ENCODE peak calls at places on chromosomes 16 and 17, in five cellular contexts. One of them, this sample, is unnamed.

GRCh38 chr16:74321356-74321755 is 24.7 kb downstream of the PSMD7 start:
- DNase-seq in anterior cingulate cortex: no peak
- DNase-seq in activated CD4-positive, alpha-beta memory T cell treated with anti-CD3 and anti-CD28 coated beads for 36 hours: no peak
- DNase-seq in GM12878: no peak
- DNase-seq in MM.1S: no peak
- DNase-seq in this sample: no peak

GRCh38 chr16:19559242-19559910 is 3.9 kb downstream of the VPS35L start:
- DNase-seq in anterior cingulate cortex: no peak
- DNase-seq in activated CD4-positive, alpha-beta memory T cell treated with anti-CD3 and anti-CD28 coated beads for 36 hours: no peak
- DNase-seq in GM12878: no peak
- DNase-seq in MM.1S: peak; percentile 57
- DNase-seq in this sample: no peak

GRCh38 chr17:28343491-28343932 is 8.0 kb downstream of the TNFAIP1 start:
- DNase-seq in GM12878: no peak
- DNase-seq in MM.1S: peak; percentile 90
- DNase-seq in activated CD4-positive, alpha-beta memory T cell treated with anti-CD3 and anti-CD28 coated beads for 36 hours: no peak
- DNase-seq in anterior cingulate cortex: no peak
- DNase-seq in this sample: no peak

GRCh38 chr16:63577891-63578290 is 1541.7 kb upstream of the CDH8 start:
- DNase-seq in anterior cingulate cortex: no peak
- DNase-seq in MM.1S: no peak
- DNase-seq in GM12878: no peak
- DNase-seq in activated CD4-positive, alpha-beta memory T cell treated with anti-CD3 and anti-CD28 coated beads for 36 hours: no peak
- DNase-seq in this sample: no peak

GRCh38 chr16:11452746-11453344 is 107.6 kb downstream of the RMI2 start:
- DNase-seq in anterior cingulate cortex: no peak
- DNase-seq in activated CD4-positive, alpha-beta memory T cell treated with anti-CD3 and anti-CD28 coated beads for 36 hours: no peak
- DNase-seq in MM.1S: no peak
- DNase-seq in GM12878: no peak
- DNase-seq in this sample: no peak

GRCh38 chr16:88956546-88957455 is 20.2 kb downstream of the CBFA2T3 start:
- DNase-seq in activated CD4-positive, alpha-beta memory T cell treated with anti-CD3 and anti-CD28 coated beads for 36 hours: peak; percentile 19
- DNase-seq in GM12878: no peak
- DNase-seq in anterior cingulate cortex: no peak
- DNase-seq in MM.1S: no peak
- DNase-seq in this sample: no peak

GRCh38 chr17:70060415-70060814 is 14.6 kb upstream of the KCNJ16 start:
- DNase-seq in MM.1S: no peak
- DNase-seq in activated CD4-positive, alpha-beta memory T cell treated with anti-CD3 and anti-CD28 coated beads for 36 hours: no peak
- DNase-seq in GM12878: no peak
- DNase-seq in anterior cingulate cortex: no peak
- DNase-seq in this sample: no peak

GRCh38 chr17:1649844-1650409 is at the start of gene RILP:
- DNase-seq in MM.1S: peak; percentile 43
- DNase-seq in GM12878: no peak
- DNase-seq in activated CD4-positive, alpha-beta memory T cell treated with anti-CD3 and anti-CD28 coated beads for 36 hours: no peak
- DNase-seq in anterior cingulate cortex: no peak
- DNase-seq in this sample: no peak

GRCh38 chr17:40341808-40342574 is 22.5 kb downstream of the GJD3 start:
- DNase-seq in GM12878: no peak
- DNase-seq in activated CD4-positive, alpha-beta memory T cell treated with anti-CD3 and anti-CD28 coated beads for 36 hours: peak; percentile 27
- DNase-seq in MM.1S: no peak
- DNase-seq in anterior cingulate cortex: no peak
- DNase-seq in this sample: peak; percentile 56

GRCh38 chr17:68515238-68515637 is 3.0 kb downstream of the PRKAR1A start:
- DNase-seq in anterior cingulate cortex: no peak
- DNase-seq in MM.1S: no peak
- DNase-seq in GM12878: no peak
- DNase-seq in activated CD4-positive, alpha-beta memory T cell treated with anti-CD3 and anti-CD28 coated beads for 36 hours: no peak
- DNase-seq in this sample: no peak

GRCh38 chr16:27706803-27707685 is 157.1 kb downstream of the KATNIP start:
- DNase-seq in GM12878: no peak
- DNase-seq in anterior cingulate cortex: no peak
- DNase-seq in activated CD4-positive, alpha-beta memory T cell treated with anti-CD3 and anti-CD28 coated beads for 36 hours: no peak
- DNase-seq in MM.1S: no peak
- DNase-seq in this sample: no peak

GRCh38 chr17:39823407-39824054 is 40.6 kb downstream of the IKZF3 start:
- DNase-seq in MM.1S: no peak
- DNase-seq in anterior cingulate cortex: no peak
- DNase-seq in activated CD4-positive, alpha-beta memory T cell treated with anti-CD3 and anti-CD28 coated beads for 36 hours: peak; percentile 39
- DNase-seq in GM12878: no peak
- DNase-seq in this sample: no peak

GRCh38 chr17:8889458-8890210 is 22.2 kb upstream of the PIK3R6 start:
- DNase-seq in MM.1S: no peak
- DNase-seq in GM12878: no peak
- DNase-seq in anterior cingulate cortex: no peak
- DNase-seq in activated CD4-positive, alpha-beta memory T cell treated with anti-CD3 and anti-CD28 coated beads for 36 hours: no peak
- DNase-seq in this sample: no peak

GRCh38 chr16:81266680-81267095 is 28.2 kb downstream of the BCO1 start:
- DNase-seq in GM12878: no peak
- DNase-seq in MM.1S: peak; percentile 11
- DNase-seq in activated CD4-positive, alpha-beta memory T cell treated with anti-CD3 and anti-CD28 coated beads for 36 hours: peak; percentile 45
- DNase-seq in anterior cingulate cortex: no peak
- DNase-seq in this sample: no peak